ENCODE peak calls at places on chromosomes 16 and 17, in ten cellular contexts. B, O, T, I, Y, R, H, C, U and Q are unnamed samples.
A peak's percentile ranks its signal among the peaks of the same experiment; 100 is the strongest.

GRCh38 chr16:88581033-88581432 is 10.8 kb downstream of the ZC3H18 start:
- DNase-seq in R (no peak), Y (no peak), U (no peak), H (no peak), B (no peak), O (no peak), C (no peak), I (no peak), T (no peak), Q (no peak)

GRCh38 chr17:31095239-31096105 is 695 bp downstream of the NF1 start:
- DNase-seq in Y (peak; percentile 59), O (no peak), C (no peak), B (peak; percentile 63), U (peak; percentile 72), H (no peak), R (peak; percentile 33), T (peak; percentile 62), I (peak; percentile 43), Q (peak; percentile 41)

GRCh38 chr17:67994827-67995567 is 1.3 kb downstream of the C17orf58 start:
- DNase-seq in H (no peak), T (no peak), R (peak; percentile 33), U (no peak), Y (peak; percentile 50), B (no peak), I (no peak), O (no peak), C (no peak), Q (no peak)

GRCh38 chr17:37792787-37793186 is 47.9 kb upstream of the HNF1B start:
- DNase-seq in C (no peak), B (no peak), R (no peak), O (no peak), T (no peak), H (no peak), Y (no peak), I (no peak), U (no peak), Q (no peak)

GRCh38 chr17:57442914-57443571 is 186.7 kb downstream of the MSI2 start:
- DNase-seq in H (no peak), U (peak; percentile 89), I (peak; percentile 52), B (peak; percentile 38), R (peak; percentile 45), Y (peak; percentile 18), C (no peak), T (no peak), O (no peak), Q (peak; percentile 45)

GRCh38 chr17:50863221-50863843 is 2.8 kb downstream of the TOB1 start:
- DNase-seq in B (peak; percentile 73), C (peak; percentile 38), T (no peak), R (peak; percentile 57), Y (peak; percentile 73), H (no peak), O (peak; percentile 36), U (no peak), I (no peak), Q (no peak)

GRCh38 chr17:17783121-17783824 is 53.5 kb downstream of the SREBF1 start:
- DNase-seq in T (no peak), I (peak; percentile 80), B (peak; percentile 82), U (peak; percentile 85), O (no peak), H (no peak), C (peak; percentile 71), R (peak; percentile 71), Y (peak; percentile 86), Q (peak; percentile 85)

GRCh38 chr16:90046971-90047713 is 27.9 kb upstream of the DBNDD1 start:
- DNase-seq in C (no peak), R (peak; percentile 57), B (peak; percentile 95), O (no peak), I (peak; percentile 58), T (no peak), H (no peak), U (peak; percentile 76), Y (peak; percentile 85), Q (peak; percentile 65)

GRCh38 chr16:4140652-4141051 is 24.4 kb upstream of the ADCY9 start:
- DNase-seq in Y (no peak), B (no peak), T (no peak), C (no peak), I (no peak), H (no peak), R (peak; percentile 51), O (no peak), U (no peak), Q (no peak)

GRCh38 chr17:79924639-79924976 is 85.4 kb upstream of the CBX4 start:
- DNase-seq in Y (no peak), I (no peak), R (no peak), H (no peak), B (no peak), T (no peak), U (no peak), O (no peak), C (no peak), Q (no peak)

GRCh38 chr17:67376509-67376891 is 581 bp upstream of the PITPNC1 start:
- DNase-seq in Y (peak; percentile 57), T (no peak), H (no peak), C (peak; percentile 50), R (peak; percentile 24), I (no peak), O (no peak), U (no peak), B (peak; percentile 40), Q (no peak)

GRCh38 chr17:82489117-82489516 is 30.4 kb upstream of the FOXK2 start:
- DNase-seq in C (no peak), U (peak; percentile 85), H (peak; percentile 86), I (peak; percentile 73), Y (no peak), O (no peak), B (no peak), R (no peak), T (no peak), Q (peak; percentile 79)

GRCh38 chr17:10843806-10844205 is 5.9 kb upstream of the PIRT start:
- DNase-seq in Y (no peak), R (peak; percentile 59), O (no peak), C (no peak), T (no peak), I (no peak), U (no peak), H (no peak), B (peak; percentile 91), Q (no peak)

GRCh38 chr17:21674242-21674731 is 18.0 kb upstream of the KCNJ18 start:
- DNase-seq in T (no peak), O (no peak), H (no peak), U (no peak), I (no peak), C (no peak), R (no peak), B (peak; percentile 68), Y (no peak), Q (no peak)

GRCh38 chr16:83470406-83470805 is 337.4 kb upstream of the HSBP1 start:
- DNase-seq in H (no peak), U (no peak), C (no peak), B (no peak), R (no peak), T (no peak), Y (no peak), I (no peak), O (no peak), Q (no peak)

GRCh38 chr17:77608431-77608830 is 350.1 kb upstream of the TNRC6C start:
- DNase-seq in I (no peak), R (no peak), Y (no peak), O (no peak), H (no peak), U (no peak), T (peak; percentile 18), C (no peak), B (no peak), Q (no peak)

GRCh38 chr17:77606146-77606864 is 352.2 kb upstream of the TNRC6C start:
- DNase-seq in H (no peak), U (no peak), I (no peak), O (no peak), B (no peak), Y (no peak), T (peak; percentile 31), R (no peak), C (no peak), Q (no peak)

GRCh38 chr17:77607606-77608005 is 350.9 kb upstream of the TNRC6C start:
- DNase-seq in U (no peak), O (no peak), R (no peak), Y (no peak), I (no peak), B (no peak), T (peak; percentile 44), H (no peak), C (no peak), Q (no peak)

GRCh38 chr17:77604301-77605031 is 354.0 kb upstream of the TNRC6C start:
- DNase-seq in I (no peak), T (peak; percentile 44), O (no peak), C (no peak), U (no peak), R (no peak), Y (no peak), H (no peak), B (no peak), Q (no peak)

DNA sequence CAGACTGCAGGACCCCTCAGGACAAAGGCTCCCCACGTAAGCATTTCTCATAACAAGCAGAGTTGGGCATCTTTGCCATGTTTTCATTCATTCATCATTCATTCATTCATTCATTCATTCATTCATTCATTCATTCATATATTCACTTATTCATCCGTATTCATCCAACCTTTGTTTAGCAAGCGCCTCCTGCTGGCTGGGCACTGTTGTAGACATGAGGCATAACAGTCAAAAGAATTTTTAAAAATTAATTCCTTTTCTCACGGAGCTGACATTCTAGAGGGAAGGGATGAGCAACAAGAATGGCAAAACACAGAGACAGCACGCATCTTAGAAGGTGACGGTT is 351.7 kb upstream of the TNRC6C start:
- DNase-seq in U (no peak), R (no peak), H (no peak), T (no peak), B (no peak), Y (no peak), O (no peak), I (no peak), C (no peak), Q (no peak)
- TF ChIP-seq CTCF in U (no peak), R (no peak), H (no peak), T (no peak), B (no peak), Y (no peak), O (peak; percentile 51), I (no peak), C (no peak), Q (peak; percentile 8)

GRCh38 chr17:32361270-32361669 is 11.3 kb downstream of the ZNF207 start:
- DNase-seq in U (no peak), O (no peak), T (no peak), I (no peak), H (no peak), R (no peak), Y (no peak), C (no peak), B (no peak), Q (no peak)
- H3K36me3 ChIP-seq in U (peaks cover 100% of the 10 kb centered on the region), O (peaks cover 78% of the 10 kb centered on the region), T (peaks cover 98% of the 10 kb centered on the region), I (peaks cover 100% of the 10 kb centered on the region), H (peaks cover 90% of the 10 kb centered on the region), R (no peaks in the 10 kb centered on the region), Y (peaks cover 55% of the 10 kb centered on the region), C (peaks cover 45% of the 10 kb centered on the region), B (peaks cover 2% of the 10 kb centered on the region), Q (peaks cover 100% of the 10 kb centered on the region)

GRCh38 chr17:40453881-40454630 is 10.8 kb downstream of the IGFBP4 start:
- DNase-seq in B (no peak), C (no peak), U (no peak), R (no peak), H (no peak), Y (no peak), O (no peak), T (no peak), I (no peak), Q (no peak)
- H3K4me1 ChIP-seq in B (peaks cover 47% of the 10 kb centered on the region), C (no peaks in the 10 kb centered on the region), U (peaks cover 20% of the 10 kb centered on the region), R (peaks cover 2% of the 10 kb centered on the region), H (no peaks in the 10 kb centered on the region), Y (peaks cover 35% of the 10 kb centered on the region), O (peaks cover 33% of the 10 kb centered on the region), T (no peaks in the 10 kb centered on the region), I (peaks cover 64% of the 10 kb centered on the region), Q (peaks cover 96% of the 10 kb centered on the region)

GRCh38 chr17:74859439-74860228 is at the start of gene GRIN2C:
- DNase-seq in O (no peak), C (no peak), T (no peak), Y (no peak), R (no peak), B (no peak), U (no peak), I (no peak), H (no peak), Q (no peak)
- TF ChIP-seq CTCF in O (no peak), C (peak; percentile 13), T (peak; percentile 57), Y (no peak), R (peak; percentile 26), B (peak; percentile 27), U (peak; percentile 46), I (peak; percentile 55), H (peak; percentile 42), Q (peak; percentile 62)